ENCODE peak calls at places on chromosomes 12 and 14, in five cellular contexts. I is lung, G is fibroblast of the conjunctiva, N is left ventricle myocardium superior, R is smooth muscle cell of the brain vasculature. W is an unnamed sample.

GRCh38 chr14:29376251-29376650 is 551.4 kb downstream of the PRKD1 start:
- DNase-seq in I (no peak), G (no peak), N (no peak), R (no peak), W (no peak)

GRCh38 chr14:89237923-89238529 is 179.0 kb downstream of the FOXN3 start:
- DNase-seq in I (no peak), G (no peak), N (no peak), R (no peak), W (no peak)

GRCh38 chr14:41873379-41874034 is 266.8 kb downstream of the LRFN5 start:
- DNase-seq in I (no peak), G (peak), N (no peak), R (peak), W (no peak)

GRCh38 chr14:100844846-100845245 is 18.9 kb downstream of the MEG3 start:
- DNase-seq in I (no peak), G (no peak), N (no peak), R (no peak), W (no peak)

GRCh38 chr12:53973093-53974042 is at the start of gene HOXC11:
- DNase-seq in I (no peak), G (no peak), N (no peak), R (no peak), W (no peak)

GRCh38 chr12:52828156-52829090 is 5.7 kb downstream of the KRT79 start:
- DNase-seq in I (no peak), G (no peak), N (no peak), R (no peak), W (no peak)

GRCh38 chr12:19074700-19075099 is 54.8 kb upstream of the PLEKHA5 start:
- DNase-seq in I (no peak), G (no peak), N (no peak), R (no peak), W (no peak)

GRCh38 chr12:26233620-26234019 is 38.2 kb downstream of the SSPN start:
- DNase-seq in I (no peak), G (peak), N (no peak), R (no peak), W (no peak)

GRCh38 chr12:132281021-132281420 is 48.4 kb downstream of the GALNT9 start:
- DNase-seq in I (no peak), G (no peak), N (peak), R (no peak), W (no peak)

GRCh38 chr12:122471324-122472226 is 29.2 kb downstream of the ZCCHC8 start:
- DNase-seq in I (no peak), G (peak), N (no peak), R (peak), W (peak)

GRCh38 chr12:81010641-81011040 is 67.2 kb upstream of the ACSS3 start:
- DNase-seq in I (no peak), G (no peak), N (no peak), R (no peak), W (no peak)

GRCh38 chr14:64611358-64612020 is 61.7 kb downstream of the PPP1R36 start:
- DNase-seq in I (no peak), G (no peak), N (no peak), R (no peak), W (peak)

GRCh38 chr14:23577710-23578392 is 739 bp downstream of the JPH4 start:
- DNase-seq in I (no peak), G (no peak), N (no peak), R (no peak), W (peak)

GRCh38 chr14:73945159-73945670 is 4.7 kb downstream of the FAM161B start:
- DNase-seq in I (no peak), G (no peak), N (no peak), R (no peak), W (no peak)

GRCh38 chr12:94973202-94973601 is 30.3 kb downstream of the NDUFA12 start:
- DNase-seq in I (no peak), G (peak), N (no peak), R (no peak), W (no peak)

GRCh38 chr14:34741840-34742239 is 27.4 kb upstream of the CFL2 start:
- DNase-seq in I (no peak), G (no peak), N (no peak), R (no peak), W (no peak)

GRCh38 chr14:94571395-94571794 is 9.8 kb upstream of the SERPINA5 start:
- DNase-seq in I (no peak), G (no peak), N (peak), R (no peak), W (no peak)

GRCh38 chr12:114744696-114745095 is 60.7 kb upstream of the TBX3 start:
- DNase-seq in I (no peak), G (peak), N (no peak), R (no peak), W (peak)

GRCh38 chr12:23084236-23084995 is 459.4 kb downstream of the ETNK1 start:
- DNase-seq in I (no peak), G (peak), N (no peak), R (no peak), W (peak)

GRCh38 chr12:108826807-108827721 is 30.3 kb downstream of the SSH1 start:
- DNase-seq in I (no peak), G (no peak), N (no peak), R (no peak), W (no peak)

GRCh38 chr14:103207404-103208072 is 84.3 kb downstream of the TNFAIP2 start:
- DNase-seq in I (no peak), G (no peak), N (peak), R (no peak), W (no peak)